ENCODE peak calls at places on chromosomes 4 and X, in four cellular contexts. G is GM12878, N is SK-N-SH, K is K562. Q is an unnamed sample.

GRCh38 chr4:182929296-182929695 is 12.1 kb upstream of the DCTD start:
- DNase-seq in K (no peak), G (no peak), N (no peak), Q (no peak)

GRCh38 chrX:46957299-46957698 is 45.1 kb downstream of the JADE3 start:
- DNase-seq in N (no peak), K (no peak), G (no peak), Q (no peak)

GRCh38 chr4:78337216-78337615 is 214.4 kb upstream of the ANXA3 start:
- DNase-seq in N (no peak), K (no peak), G (no peak), Q (no peak)

GRCh38 chrX:113059714-113060113 is 219.1 kb upstream of the AMOT start:
- DNase-seq in G (no peak), K (no peak), N (no peak), Q (no peak)

GRCh38 chrX:96889726-96890125 is 6.0 kb downstream of the RPA4 start:
- DNase-seq in K (no peak), N (no peak), G (no peak), Q (no peak)

GRCh38 chr4:110449947-110450346 is 26.0 kb upstream of the ENPEP start:
- DNase-seq in K (no peak), G (no peak), N (no peak), Q (no peak)

GRCh38 chr4:136637071-136637777 is 895.1 kb downstream of the PCDH18 start:
- DNase-seq in K (peak), N (peak), G (no peak), Q (no peak)

GRCh38 chr4:10083331-10083769 is 33.2 kb downstream of the WDR1 start:
- DNase-seq in K (no peak), N (peak), G (no peak), Q (no peak)

GRCh38 chrX:80765226-80765625 is 44.5 kb downstream of the BRWD3 start:
- DNase-seq in G (no peak), N (no peak), K (no peak), Q (no peak)

GRCh38 chrX:71671043-71671829 is 3.9 kb downstream of the LOC101059915 start:
- DNase-seq in K (no peak), G (no peak), N (no peak), Q (no peak)

GRCh38 chr4:4377683-4378082 is 9.2 kb upstream of the NSG1 start:
- DNase-seq in G (no peak), K (no peak), N (no peak), Q (no peak)

GRCh38 chr4:4480685-4481393 is 61.0 kb downstream of the STX18 start:
- DNase-seq in K (no peak), N (peak), G (no peak), Q (no peak)

GRCh38 chr4:98446499-98447375 is 185.6 kb downstream of the RAP1GDS1 start:
- DNase-seq in N (no peak), K (no peak), G (peak), Q (peak)
- TF ChIP-seq POLR2AphosphoS5 in N (no peak), K (no peak), G (no peak), Q (peak)

GRCh38 chr4:43014266-43014665 is 121.8 kb downstream of the GRXCR1 start:
- DNase-seq in K (no peak), G (no peak), N (no peak), Q (no peak)
- TF ChIP-seq EP300 in K (no peak), G (no peak), N (no peak), Q (no peak)

GRCh38 chrX:99184153-99184552 is 1225.9 kb downstream of the PCDH19 start:
- DNase-seq in G (no peak), N (no peak), K (no peak), Q (no peak)
- H3K27ac ChIP-seq in G (no peak), N (no peak), K (no peak), Q (no peak)

DNA sequence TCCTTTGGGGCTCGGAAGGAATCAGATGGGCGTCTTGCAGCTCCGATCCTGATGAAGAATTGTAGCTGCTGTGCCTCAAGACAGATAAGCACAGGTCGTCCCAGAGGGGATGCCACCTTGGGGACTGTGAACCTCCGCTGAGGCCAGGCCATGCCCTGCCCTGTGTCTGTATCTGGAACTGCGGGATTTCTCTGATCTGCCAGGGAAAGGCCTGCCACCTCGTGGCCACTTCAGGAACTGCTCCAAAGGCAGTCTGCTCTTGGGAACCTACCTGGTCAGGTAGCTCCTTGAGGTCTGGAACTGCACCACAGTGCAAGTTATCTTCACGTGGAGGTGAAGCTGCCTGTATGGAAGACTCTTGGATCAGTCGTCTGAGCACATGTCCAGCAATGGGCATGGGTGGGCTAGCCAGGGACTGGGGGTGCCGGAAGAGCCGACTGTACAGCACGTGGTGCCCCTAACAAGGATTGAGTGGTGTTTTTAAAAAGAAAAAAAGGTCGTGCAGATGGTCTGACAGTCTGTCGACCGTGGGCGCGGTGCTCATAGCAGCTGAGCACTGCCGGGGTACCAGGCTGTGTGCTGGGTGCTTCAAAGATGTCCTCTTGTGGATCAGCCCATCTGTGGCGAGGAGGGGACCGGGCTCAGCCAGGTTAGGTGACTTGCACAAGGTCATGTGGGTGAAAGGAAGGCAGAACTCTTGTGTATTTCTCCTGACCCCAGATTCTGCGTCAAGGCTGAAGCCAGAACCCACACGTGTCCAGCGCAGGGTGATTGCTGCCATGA is 3.1 kb upstream of the GRPEL1 start:
- DNase-seq in G (peak), N (peak), K (peak), Q (peak)
- TF ChIP-seq POLR2AphosphoS5 in G (no peak), N (no peak), K (no peak), Q (no peak)

GRCh38 chr4:26520728-26521442 is 30.6 kb upstream of the CCKAR start:
- DNase-seq in N (no peak), G (no peak), K (no peak), Q (peak)
- TF ChIP-seq EP300 in N (no peak), G (no peak), K (no peak), Q (no peak)

GRCh38 chr4:53764761-53765490 is 173.6 kb upstream of the LNX1 start:
- DNase-seq in G (no peak), K (no peak), N (no peak), Q (peak)

GRCh38 chr4:53767503-53767902 is 176.2 kb upstream of the LNX1 start:
- DNase-seq in K (no peak), N (no peak), G (no peak), Q (peak)

GRCh38 chr4:53763813-53764597 is 172.7 kb upstream of the LNX1 start:
- DNase-seq in G (no peak), K (no peak), N (peak), Q (peak)
- H3K27ac ChIP-seq in G (no peak), K (no peak), N (peak), Q (no peak)

GRCh38 chrX:103404225-103405008 is 28.1 kb downstream of the BEX3 start:
- DNase-seq in G (peak), N (peak), K (peak), Q (peak)
- TF ChIP-seq POLR2AphosphoS5 in G (no peak), N (peak), K (no peak), Q (peak)

GRCh38 chrX:25427873-25428555 is 412.2 kb upstream of the ARX start:
- DNase-seq in K (no peak), N (no peak), G (no peak), Q (no peak)

GRCh38 chrX:25433307-25433706 is 417.5 kb upstream of the ARX start:
- DNase-seq in K (no peak), N (no peak), G (no peak), Q (no peak)

DNA sequence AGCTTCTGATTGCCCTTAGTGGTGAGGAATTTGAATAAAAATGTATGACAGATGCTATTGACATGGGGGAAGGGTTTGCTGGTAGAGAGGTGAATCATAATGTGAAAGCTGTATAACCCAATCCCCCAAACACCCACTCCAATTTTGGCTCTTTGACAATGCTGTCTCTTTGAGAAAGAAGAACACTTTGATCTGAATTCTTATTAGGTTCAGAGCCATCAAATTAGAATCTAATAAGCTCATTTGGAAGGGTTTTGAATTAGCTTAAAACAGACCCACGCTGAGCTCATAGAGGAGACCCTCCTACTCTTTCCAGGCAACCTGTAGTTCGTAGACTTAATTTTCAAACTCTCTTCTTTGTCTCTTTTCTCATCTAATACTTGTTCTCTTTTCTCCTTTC is 416.6 kb upstream of the ARX start:
- DNase-seq in K (no peak), G (no peak), N (no peak), Q (no peak)
- TF ChIP-seq EP300 in K (no peak), G (no peak), N (no peak), Q (no peak)

Q was measured in esophagus muscularis mucosa.